ENCODE peak calls at places on chromosomes 4 and X, in five cellular contexts. Y, G, W, F and M are unnamed samples.

GRCh38 chrX:129769467-129770154 is 10.1 kb upstream of the SASH3 start:
- DNase-seq in Y (no peak), G (no peak), W (peak), F (no peak), M (no peak)

GRCh38 chr4:152094851-152095700 is 334.3 kb upstream of the GATB start:
- DNase-seq in Y (peak), G (no peak), W (no peak), F (no peak), M (no peak)

GRCh38 chr4:168694669-168695068 is 197.8 kb downstream of the PALLD start:
- DNase-seq in Y (peak), G (no peak), W (no peak), F (peak), M (no peak)

GRCh38 chr4:123396294-123397275 is at the start of gene SPRY1:
- DNase-seq in Y (peak), G (peak), W (peak), F (peak), M (peak)

GRCh38 chrX:57528670-57529255 is 63.0 kb upstream of the ZXDB start:
- DNase-seq in Y (peak), G (no peak), W (no peak), F (peak), M (no peak)

GRCh38 chr4:170884965-170885583 is 795.3 kb upstream of the AADAT start:
- DNase-seq in Y (no peak), G (no peak), W (no peak), F (no peak), M (no peak)

GRCh38 chrX:151987108-151987507 is 12.6 kb upstream of the GABRE start:
- DNase-seq in Y (no peak), G (no peak), W (no peak), F (no peak), M (no peak)

GRCh38 chr4:105896984-105897760 is 1.9 kb downstream of the NPNT start:
- DNase-seq in Y (no peak), G (no peak), W (no peak), F (no peak), M (no peak)

GRCh38 chrX:136204571-136204970 is 46.6 kb downstream of the MAP7D3 start:
- DNase-seq in Y (peak), G (no peak), W (no peak), F (peak), M (no peak)